ENCODE peak calls at places on chromosomes 6 and 20, in ten cellular contexts. One of them, this sample, is unnamed.

GRCh38 chr20:18288748-18289705 is 700 bp downstream of the ZNF133 start:
- DNase-seq in stimulated activated CD4-positive, alpha-beta T cell treated with anti-CD3 and anti-CD28 coated beads, Interleukin-15, amount 100 ng/mL, for 24 hours: peak; percentile 3
- DNase-seq in NB4: peak; percentile 40
- DNase-seq in transverse colon: no peak
- DNase-seq in NCI-H1694 treated with DMSO at 0.1 percent for 48 hours: no peak
- DNase-seq in left cardiac atrium: peak; percentile 25
- DNase-seq in GM06990: no peak
- DNase-seq in NCI-H1048: no peak
- DNase-seq in neuronal stem cell: no peak
- DNase-seq in astrocyte of the hippocampus: peak; percentile 46
- DNase-seq in this sample: no peak

GRCh38 chr6:52929321-52930164 is 20.0 kb upstream of the GSTA3 start:
- DNase-seq in NCI-H1048: no peak
- DNase-seq in left cardiac atrium: no peak
- DNase-seq in stimulated activated CD4-positive, alpha-beta T cell treated with anti-CD3 and anti-CD28 coated beads, Interleukin-15, amount 100 ng/mL, for 24 hours: no peak
- DNase-seq in astrocyte of the hippocampus: peak; percentile 71
- DNase-seq in NB4: no peak
- DNase-seq in transverse colon: no peak
- DNase-seq in GM06990: no peak
- DNase-seq in neuronal stem cell: no peak
- DNase-seq in NCI-H1694 treated with DMSO at 0.1 percent for 48 hours: no peak
- DNase-seq in this sample: no peak

GRCh38 chr6:43953256-43953655 is 174.0 kb downstream of the MRPL14 start:
- DNase-seq in transverse colon: no peak
- DNase-seq in NCI-H1048: no peak
- DNase-seq in left cardiac atrium: no peak
- DNase-seq in GM06990: no peak
- DNase-seq in neuronal stem cell: no peak
- DNase-seq in NB4: peak; percentile 40
- DNase-seq in astrocyte of the hippocampus: no peak
- DNase-seq in NCI-H1694 treated with DMSO at 0.1 percent for 48 hours: no peak
- DNase-seq in stimulated activated CD4-positive, alpha-beta T cell treated with anti-CD3 and anti-CD28 coated beads, Interleukin-15, amount 100 ng/mL, for 24 hours: no peak
- DNase-seq in this sample: no peak

GRCh38 chr6:170266061-170266825 is 24.6 kb downstream of the DLL1 start:
- DNase-seq in left cardiac atrium: peak; percentile 42
- DNase-seq in GM06990: no peak
- DNase-seq in astrocyte of the hippocampus: no peak
- DNase-seq in stimulated activated CD4-positive, alpha-beta T cell treated with anti-CD3 and anti-CD28 coated beads, Interleukin-15, amount 100 ng/mL, for 24 hours: no peak
- DNase-seq in NCI-H1694 treated with DMSO at 0.1 percent for 48 hours: no peak
- DNase-seq in transverse colon: peak; percentile 49
- DNase-seq in NB4: peak; percentile 42
- DNase-seq in NCI-H1048: no peak
- DNase-seq in neuronal stem cell: no peak
- DNase-seq in this sample: no peak

GRCh38 chr20:10453241-10453640 is 18.1 kb downstream of the SLX4IP start:
- DNase-seq in transverse colon: peak; percentile 35
- DNase-seq in NCI-H1048: no peak
- DNase-seq in NB4: peak; percentile 97
- DNase-seq in neuronal stem cell: no peak
- DNase-seq in GM06990: peak; percentile 60
- DNase-seq in astrocyte of the hippocampus: no peak
- DNase-seq in NCI-H1694 treated with DMSO at 0.1 percent for 48 hours: no peak
- DNase-seq in stimulated activated CD4-positive, alpha-beta T cell treated with anti-CD3 and anti-CD28 coated beads, Interleukin-15, amount 100 ng/mL, for 24 hours: peak; percentile 34
- DNase-seq in left cardiac atrium: no peak
- DNase-seq in this sample: no peak

GRCh38 chr20:35277531-35278395 is at the start of gene MMP24OS:
- DNase-seq in left cardiac atrium: peak; percentile 92
- DNase-seq in stimulated activated CD4-positive, alpha-beta T cell treated with anti-CD3 and anti-CD28 coated beads, Interleukin-15, amount 100 ng/mL, for 24 hours: peak; percentile 95
- DNase-seq in NB4: peak; percentile 97
- DNase-seq in neuronal stem cell: peak; percentile 85
- DNase-seq in GM06990: peak; percentile 93
- DNase-seq in NCI-H1048: peak; percentile 75
- DNase-seq in transverse colon: peak; percentile 94
- DNase-seq in NCI-H1694 treated with DMSO at 0.1 percent for 48 hours: no peak
- DNase-seq in astrocyte of the hippocampus: peak; percentile 93
- DNase-seq in this sample: peak; percentile 83

GRCh38 chr6:56361812-56362211 is 114.4 kb upstream of the COL21A1 start:
- DNase-seq in left cardiac atrium: no peak
- DNase-seq in stimulated activated CD4-positive, alpha-beta T cell treated with anti-CD3 and anti-CD28 coated beads, Interleukin-15, amount 100 ng/mL, for 24 hours: no peak
- DNase-seq in neuronal stem cell: no peak
- DNase-seq in GM06990: no peak
- DNase-seq in transverse colon: no peak
- DNase-seq in NCI-H1048: no peak
- DNase-seq in astrocyte of the hippocampus: no peak
- DNase-seq in NB4: no peak
- DNase-seq in NCI-H1694 treated with DMSO at 0.1 percent for 48 hours: no peak
- DNase-seq in this sample: no peak

GRCh38 chr6:160198577-160199211 is 59.9 kb downstream of the SLC22A2 start:
- DNase-seq in astrocyte of the hippocampus: no peak
- DNase-seq in NCI-H1694 treated with DMSO at 0.1 percent for 48 hours: no peak
- DNase-seq in NB4: no peak
- DNase-seq in GM06990: no peak
- DNase-seq in transverse colon: peak; percentile 24
- DNase-seq in stimulated activated CD4-positive, alpha-beta T cell treated with anti-CD3 and anti-CD28 coated beads, Interleukin-15, amount 100 ng/mL, for 24 hours: no peak
- DNase-seq in neuronal stem cell: no peak
- DNase-seq in NCI-H1048: no peak
- DNase-seq in left cardiac atrium: no peak
- DNase-seq in this sample: no peak

GRCh38 chr6:16354692-16355091 is 116.3 kb downstream of the GMPR start:
- DNase-seq in NCI-H1048: no peak
- DNase-seq in stimulated activated CD4-positive, alpha-beta T cell treated with anti-CD3 and anti-CD28 coated beads, Interleukin-15, amount 100 ng/mL, for 24 hours: no peak
- DNase-seq in transverse colon: no peak
- DNase-seq in left cardiac atrium: no peak
- DNase-seq in NCI-H1694 treated with DMSO at 0.1 percent for 48 hours: no peak
- DNase-seq in GM06990: no peak
- DNase-seq in neuronal stem cell: no peak
- DNase-seq in astrocyte of the hippocampus: peak; percentile 11
- DNase-seq in NB4: no peak
- DNase-seq in this sample: no peak

GRCh38 chr6:1316482-1317220 is 4.8 kb downstream of the FOXQ1 start:
- DNase-seq in left cardiac atrium: no peak
- DNase-seq in astrocyte of the hippocampus: peak; percentile 49
- DNase-seq in NCI-H1048: no peak
- DNase-seq in stimulated activated CD4-positive, alpha-beta T cell treated with anti-CD3 and anti-CD28 coated beads, Interleukin-15, amount 100 ng/mL, for 24 hours: peak; percentile 21
- DNase-seq in transverse colon: no peak
- DNase-seq in NCI-H1694 treated with DMSO at 0.1 percent for 48 hours: no peak
- DNase-seq in neuronal stem cell: no peak
- DNase-seq in GM06990: no peak
- DNase-seq in NB4: peak; percentile 39
- DNase-seq in this sample: no peak

GRCh38 chr6:122568350-122568749 is 41.9 kb upstream of the PKIB start:
- DNase-seq in transverse colon: peak; percentile 23
- DNase-seq in NB4: no peak
- DNase-seq in left cardiac atrium: no peak
- DNase-seq in NCI-H1694 treated with DMSO at 0.1 percent for 48 hours: no peak
- DNase-seq in NCI-H1048: no peak
- DNase-seq in GM06990: no peak
- DNase-seq in stimulated activated CD4-positive, alpha-beta T cell treated with anti-CD3 and anti-CD28 coated beads, Interleukin-15, amount 100 ng/mL, for 24 hours: no peak
- DNase-seq in neuronal stem cell: no peak
- DNase-seq in astrocyte of the hippocampus: no peak
- DNase-seq in this sample: no peak

GRCh38 chr6:18016133-18016532 is 28.7 kb upstream of the KIF13A start:
- DNase-seq in NCI-H1048: no peak
- DNase-seq in stimulated activated CD4-positive, alpha-beta T cell treated with anti-CD3 and anti-CD28 coated beads, Interleukin-15, amount 100 ng/mL, for 24 hours: no peak
- DNase-seq in astrocyte of the hippocampus: peak; percentile 40
- DNase-seq in transverse colon: no peak
- DNase-seq in left cardiac atrium: no peak
- DNase-seq in NB4: no peak
- DNase-seq in neuronal stem cell: no peak
- DNase-seq in NCI-H1694 treated with DMSO at 0.1 percent for 48 hours: no peak
- DNase-seq in GM06990: no peak
- DNase-seq in this sample: no peak

GRCh38 chr6:35216832-35217811 is 3.4 kb downstream of the SCUBE3 start:
- DNase-seq in stimulated activated CD4-positive, alpha-beta T cell treated with anti-CD3 and anti-CD28 coated beads, Interleukin-15, amount 100 ng/mL, for 24 hours: no peak
- DNase-seq in NCI-H1694 treated with DMSO at 0.1 percent for 48 hours: no peak
- DNase-seq in NB4: no peak
- DNase-seq in left cardiac atrium: no peak
- DNase-seq in NCI-H1048: no peak
- DNase-seq in neuronal stem cell: no peak
- DNase-seq in astrocyte of the hippocampus: no peak
- DNase-seq in transverse colon: no peak
- DNase-seq in GM06990: no peak
- DNase-seq in this sample: no peak

GRCh38 chr20:24786646-24787045 is 162.4 kb upstream of the CST7 start:
- DNase-seq in stimulated activated CD4-positive, alpha-beta T cell treated with anti-CD3 and anti-CD28 coated beads, Interleukin-15, amount 100 ng/mL, for 24 hours: no peak
- DNase-seq in NCI-H1048: no peak
- DNase-seq in left cardiac atrium: no peak
- DNase-seq in transverse colon: no peak
- DNase-seq in astrocyte of the hippocampus: no peak
- DNase-seq in neuronal stem cell: no peak
- DNase-seq in NB4: no peak
- DNase-seq in NCI-H1694 treated with DMSO at 0.1 percent for 48 hours: no peak
- DNase-seq in GM06990: no peak
- DNase-seq in this sample: no peak

GRCh38 chr6:157867155-157867559 is 44.1 kb downstream of the SNX9 start:
- DNase-seq in GM06990: no peak
- DNase-seq in NCI-H1694 treated with DMSO at 0.1 percent for 48 hours: no peak
- DNase-seq in transverse colon: no peak
- DNase-seq in stimulated activated CD4-positive, alpha-beta T cell treated with anti-CD3 and anti-CD28 coated beads, Interleukin-15, amount 100 ng/mL, for 24 hours: peak; percentile 33
- DNase-seq in NCI-H1048: no peak
- DNase-seq in neuronal stem cell: no peak
- DNase-seq in left cardiac atrium: no peak
- DNase-seq in astrocyte of the hippocampus: peak; percentile 39
- DNase-seq in NB4: no peak
- DNase-seq in this sample: no peak

GRCh38 chr6:166707045-166707444 is 80.0 kb upstream of the RPS6KA2 start:
- DNase-seq in GM06990: no peak
- DNase-seq in neuronal stem cell: peak; percentile 30
- DNase-seq in astrocyte of the hippocampus: peak; percentile 59
- DNase-seq in left cardiac atrium: peak; percentile 62
- DNase-seq in stimulated activated CD4-positive, alpha-beta T cell treated with anti-CD3 and anti-CD28 coated beads, Interleukin-15, amount 100 ng/mL, for 24 hours: peak; percentile 45
- DNase-seq in NCI-H1048: no peak
- DNase-seq in transverse colon: peak; percentile 24
- DNase-seq in NCI-H1694 treated with DMSO at 0.1 percent for 48 hours: no peak
- DNase-seq in NB4: peak; percentile 80
- DNase-seq in this sample: no peak

GRCh38 chr20:2873747-2874041 is 413 bp downstream of the PTPRA start:
- DNase-seq in stimulated activated CD4-positive, alpha-beta T cell treated with anti-CD3 and anti-CD28 coated beads, Interleukin-15, amount 100 ng/mL, for 24 hours: peak; percentile 72
- DNase-seq in NCI-H1694 treated with DMSO at 0.1 percent for 48 hours: peak; percentile 56
- DNase-seq in astrocyte of the hippocampus: no peak
- DNase-seq in NB4: peak; percentile 79
- DNase-seq in left cardiac atrium: peak; percentile 72
- DNase-seq in GM06990: no peak
- DNase-seq in transverse colon: peak; percentile 62
- DNase-seq in neuronal stem cell: peak; percentile 65
- DNase-seq in NCI-H1048: peak; percentile 5
- DNase-seq in this sample: peak; percentile 62

GRCh38 chr6:96345501-96345900 is 176.1 kb upstream of the UFL1 start:
- DNase-seq in GM06990: no peak
- DNase-seq in NCI-H1694 treated with DMSO at 0.1 percent for 48 hours: no peak
- DNase-seq in NB4: no peak
- DNase-seq in transverse colon: no peak
- DNase-seq in NCI-H1048: no peak
- DNase-seq in neuronal stem cell: no peak
- DNase-seq in left cardiac atrium: no peak
- DNase-seq in astrocyte of the hippocampus: no peak
- DNase-seq in stimulated activated CD4-positive, alpha-beta T cell treated with anti-CD3 and anti-CD28 coated beads, Interleukin-15, amount 100 ng/mL, for 24 hours: no peak
- DNase-seq in this sample: no peak

GRCh38 chr6:113616875-113617274 is 240.3 kb upstream of the MARCKS start:
- DNase-seq in astrocyte of the hippocampus: no peak
- DNase-seq in neuronal stem cell: no peak
- DNase-seq in NCI-H1048: no peak
- DNase-seq in GM06990: no peak
- DNase-seq in left cardiac atrium: no peak
- DNase-seq in NCI-H1694 treated with DMSO at 0.1 percent for 48 hours: no peak
- DNase-seq in NB4: no peak
- DNase-seq in stimulated activated CD4-positive, alpha-beta T cell treated with anti-CD3 and anti-CD28 coated beads, Interleukin-15, amount 100 ng/mL, for 24 hours: no peak
- DNase-seq in transverse colon: no peak
- DNase-seq in this sample: no peak

GRCh38 chr20:3808141-3808479 is 12.0 kb downstream of the CDC25B start:
- DNase-seq in transverse colon: peak; percentile 89
- DNase-seq in astrocyte of the hippocampus: peak; percentile 92
- DNase-seq in left cardiac atrium: peak; percentile 91
- DNase-seq in stimulated activated CD4-positive, alpha-beta T cell treated with anti-CD3 and anti-CD28 coated beads, Interleukin-15, amount 100 ng/mL, for 24 hours: no peak
- DNase-seq in NCI-H1694 treated with DMSO at 0.1 percent for 48 hours: peak; percentile 8
- DNase-seq in neuronal stem cell: no peak
- DNase-seq in GM06990: no peak
- DNase-seq in NCI-H1048: peak; percentile 26
- DNase-seq in NB4: no peak
- DNase-seq in this sample: no peak

GRCh38 chr20:44707259-44707580 is 7.9 kb upstream of the CCN5 start:
- DNase-seq in NCI-H1048: no peak
- DNase-seq in astrocyte of the hippocampus: no peak
- DNase-seq in left cardiac atrium: no peak
- DNase-seq in NCI-H1694 treated with DMSO at 0.1 percent for 48 hours: no peak
- DNase-seq in GM06990: no peak
- DNase-seq in neuronal stem cell: no peak
- DNase-seq in NB4: no peak
- DNase-seq in transverse colon: no peak
- DNase-seq in stimulated activated CD4-positive, alpha-beta T cell treated with anti-CD3 and anti-CD28 coated beads, Interleukin-15, amount 100 ng/mL, for 24 hours: no peak
- DNase-seq in this sample: no peak

GRCh38 chr6:118768904-118769325 is 117.5 kb upstream of the CEP85L start:
- DNase-seq in transverse colon: no peak
- DNase-seq in stimulated activated CD4-positive, alpha-beta T cell treated with anti-CD3 and anti-CD28 coated beads, Interleukin-15, amount 100 ng/mL, for 24 hours: peak; percentile 37
- DNase-seq in left cardiac atrium: no peak
- DNase-seq in astrocyte of the hippocampus: no peak
- DNase-seq in neuronal stem cell: no peak
- DNase-seq in GM06990: no peak
- DNase-seq in NB4: peak; percentile 64
- DNase-seq in NCI-H1694 treated with DMSO at 0.1 percent for 48 hours: no peak
- DNase-seq in NCI-H1048: no peak
- DNase-seq in this sample: no peak

GRCh38 chr6:109237082-109237985 is 142.0 kb downstream of the CEP57L1 start:
- DNase-seq in NCI-H1694 treated with DMSO at 0.1 percent for 48 hours: no peak
- DNase-seq in GM06990: no peak
- DNase-seq in left cardiac atrium: no peak
- DNase-seq in NB4: peak; percentile 82
- DNase-seq in astrocyte of the hippocampus: no peak
- DNase-seq in NCI-H1048: no peak
- DNase-seq in stimulated activated CD4-positive, alpha-beta T cell treated with anti-CD3 and anti-CD28 coated beads, Interleukin-15, amount 100 ng/mL, for 24 hours: peak; percentile 4
- DNase-seq in neuronal stem cell: no peak
- DNase-seq in transverse colon: no peak
- DNase-seq in this sample: no peak